ENCODE peak calls at places on chromosomes 12 and 14, in four cellular contexts. G, J, H and Q are unnamed samples.

GRCh38 chr12:102120564-102120873 is 536 bp downstream of the PARPBP start:
- DNase-seq in H (no peak), J (peak; percentile 15), G (no peak), Q (peak; percentile 13)

GRCh38 chr12:111393700-111394275 is 11.9 kb upstream of the SH2B3 start:
- DNase-seq in J (no peak), H (no peak), G (no peak), Q (no peak)

GRCh38 chr14:103118663-103119404 is 4.4 kb upstream of the TNFAIP2 start:
- DNase-seq in H (peak; percentile 96), G (peak; percentile 16), J (no peak), Q (no peak)

GRCh38 chr14:100417466-100417865 is 94.3 kb downstream of the SLC25A47 start:
- DNase-seq in G (peak; percentile 59), H (peak; percentile 67), J (peak; percentile 93), Q (peak; percentile 82)

GRCh38 chr14:49868720-49869114 is 16.1 kb upstream of the NEMF start:
- DNase-seq in G (no peak), H (no peak), J (no peak), Q (no peak)

GRCh38 chr14:75123991-75124390 is 2.9 kb downstream of the NEK9 start:
- DNase-seq in H (no peak), J (peak; percentile 89), G (no peak), Q (no peak)

GRCh38 chr14:103104654-103105511 is 10.4 kb downstream of the EXOC3L4 start:
- DNase-seq in G (no peak), J (no peak), H (peak; percentile 93), Q (no peak)

GRCh38 chr12:52270541-52271070 is 3.8 kb upstream of the KRT86 start:
- DNase-seq in H (peak; percentile 27), G (no peak), J (no peak), Q (no peak)

GRCh38 chr14:85037411-85037810 is 492.5 kb upstream of the FLRT2 start:
- DNase-seq in J (no peak), H (no peak), G (no peak), Q (no peak)

GRCh38 chr12:122133192-122133950 is 40.6 kb downstream of the IL31 start:
- DNase-seq in G (no peak), H (no peak), J (no peak), Q (no peak)